ENCODE peak calls at places on chromosomes 7 and 10, in seven cellular contexts. S is left ventricle myocardium inferior; B is RWPE1; W is renal cortical epithelial cell; G is GM20000; Y is stimulated activated naive CD4-positive, alpha-beta T cell treated with Interleukin-2 at 50 U/mL for 16 hours; H is NCI-H1436. J is an unnamed sample.

GRCh38 chr10:60663850-60664249 is 114.4 kb upstream of the CDK1 start:
- DNase-seq in W (no peak), G (no peak), H (peak), Y (no peak), B (no peak), S (no peak), J (no peak)

GRCh38 chr10:72309290-72310240 is 35.8 kb downstream of the DDIT4 start:
- DNase-seq in W (no peak), S (peak), H (no peak), G (no peak), B (no peak), Y (no peak), J (no peak)

GRCh38 chr10:120503695-120504094 is 46.7 kb downstream of the PLPP4 start:
- DNase-seq in B (no peak), W (peak), S (no peak), Y (no peak), G (no peak), H (no peak), J (no peak)

GRCh38 chr10:127462643-127463295 is 86.3 kb upstream of the NPS start:
- DNase-seq in Y (no peak), W (peak), B (no peak), H (peak), G (no peak), S (no peak), J (no peak)

GRCh38 chr10:79178614-79179403 is 110.0 kb downstream of the ZMIZ1 start:
- DNase-seq in Y (no peak), S (no peak), W (peak), G (no peak), B (no peak), H (peak), J (no peak)

GRCh38 chr7:113629244-113629643 is 289.6 kb downstream of the PPP1R3A start:
- DNase-seq in W (no peak), Y (no peak), H (no peak), B (peak), S (no peak), G (no peak), J (no peak)

GRCh38 chr10:129945031-129945430 is 19.0 kb downstream of the EBF3 start:
- DNase-seq in H (no peak), S (peak), Y (no peak), G (no peak), B (no peak), W (no peak), J (no peak)

GRCh38 chr7:95357623-95358022 is 33.3 kb upstream of the PON1 start:
- DNase-seq in W (peak), G (no peak), S (no peak), H (no peak), Y (no peak), B (no peak), J (no peak)

GRCh38 chr7:103644319-103644718 is 198.3 kb upstream of the SLC26A5 start:
- DNase-seq in B (no peak), W (no peak), S (no peak), H (no peak), Y (no peak), G (no peak), J (no peak)

GRCh38 chr7:682810-683209 is 43.7 kb upstream of the DNAAF5 start:
- DNase-seq in B (no peak), Y (no peak), W (no peak), S (peak), H (no peak), G (no peak), J (no peak)

GRCh38 chr10:24957624-24958435 is 5.4 kb upstream of the PRTFDC1 start:
- DNase-seq in G (no peak), Y (no peak), W (peak), B (peak), H (no peak), S (no peak), J (no peak)

GRCh38 chr7:47979145-47979831 is at the start of gene HUS1:
- DNase-seq in S (peak), B (peak), H (peak), Y (peak), G (peak), W (peak), J (peak)

GRCh38 chr10:8095962-8096361 is 41.5 kb downstream of the GATA3 start:
- DNase-seq in G (no peak), B (no peak), Y (no peak), W (no peak), H (no peak), S (no peak), J (no peak)

GRCh38 chr7:127789031-127789430 is 137.0 kb downstream of the SND1 start:
- DNase-seq in Y (no peak), G (no peak), S (no peak), W (no peak), B (no peak), H (no peak), J (no peak)

GRCh38 chr10:75048669-75049098 is 62.8 kb upstream of the SAMD8 start:
- DNase-seq in B (no peak), W (peak), G (no peak), S (no peak), Y (no peak), H (no peak), J (no peak)

GRCh38 chr7:140036224-140036651 is 26.5 kb downstream of the PARP12 start:
- DNase-seq in Y (no peak), B (no peak), W (no peak), S (no peak), H (no peak), G (peak), J (no peak)

GRCh38 chr10:132068431-132069121 is 2.8 kb downstream of the JAKMIP3 start:
- DNase-seq in G (no peak), S (no peak), Y (no peak), B (no peak), H (no peak), W (no peak), J (no peak)

GRCh38 chr7:118195837-118196474 is 12.0 kb downstream of the LSM8 start:
- DNase-seq in B (peak), Y (peak), H (peak), S (no peak), G (peak), W (peak), J (peak)

GRCh38 chr10:125062244-125063208 is 97.8 kb downstream of the CTBP2 start:
- DNase-seq in B (no peak), W (no peak), H (no peak), G (no peak), S (peak), Y (no peak), J (no peak)

GRCh38 chr10:28580825-28581224 is 47.9 kb downstream of the WAC start:
- DNase-seq in S (no peak), H (no peak), B (peak), Y (no peak), W (peak), G (no peak), J (no peak)

GRCh38 chr7:140209866-140210609 is 33.3 kb upstream of the KDM7A start:
- DNase-seq in W (no peak), B (no peak), S (peak), G (peak), H (no peak), Y (peak), J (peak)

GRCh38 chr7:80247144-80247543 is 112.5 kb downstream of the GNAI1 start:
- DNase-seq in Y (no peak), G (no peak), S (no peak), H (no peak), W (no peak), B (no peak), J (no peak)

GRCh38 chr10:106355450-106355849 is 809.1 kb downstream of the SORCS1 start:
- DNase-seq in Y (no peak), B (no peak), W (no peak), S (no peak), G (no peak), H (no peak), J (no peak)

GRCh38 chr7:141193066-141193465 is 119.2 kb downstream of the TMEM178B start:
- DNase-seq in G (no peak), S (no peak), W (no peak), Y (no peak), H (no peak), B (no peak), J (no peak)

GRCh38 chr10:43208147-43209063 is 58.5 kb downstream of the RASGEF1A start:
- DNase-seq in S (peak), B (no peak), H (no peak), Y (no peak), W (no peak), G (no peak), J (no peak)

GRCh38 chr7:10789170-10789569 is 184.5 kb upstream of the PHF14 start:
- DNase-seq in Y (no peak), S (no peak), B (no peak), H (no peak), W (no peak), G (no peak), J (no peak)

GRCh38 chr10:87987206-87987605 is 123.8 kb downstream of the PTEN start:
- DNase-seq in G (no peak), S (no peak), H (no peak), W (no peak), B (no peak), Y (no peak), J (no peak)

GRCh38 chr10:110512461-110513187 is 14.9 kb downstream of the DUSP5 start:
- DNase-seq in W (peak), Y (peak), H (no peak), B (peak), S (no peak), G (no peak), J (no peak)